ENCODE peak calls at places on chromosomes 7 and 10, in seven cellular contexts. S is right lobe of liver, D is esophagus squamous epithelium, J is IMR-90, I is prostate gland, P is heart left ventricle, N is H1. K is an unnamed sample.

GRCh38 chr10:3538291-3538849 is 246.6 kb downstream of the KLF6 start:
- DNase-seq in S (no peak), D (no peak), J (no peak), I (no peak), P (no peak), N (no peak), K (no peak)

GRCh38 chr10:73762915-73763314 is 18.7 kb downstream of the SEC24C start:
- DNase-seq in S (no peak), D (no peak), J (peak; percentile 53), I (no peak), P (no peak), N (no peak), K (no peak)

GRCh38 chr7:27774717-27775328 is 34.9 kb downstream of the TAX1BP1 start:
- DNase-seq in S (no peak), D (no peak), J (peak; percentile 58), I (no peak), P (no peak), N (no peak), K (no peak)

GRCh38 chr10:59557642-59558041 is 152.0 kb downstream of the SLC16A9 start:
- DNase-seq in S (no peak), D (no peak), J (no peak), I (no peak), P (no peak), N (no peak), K (no peak)

GRCh38 chr7:30478349-30479228 is at the start of gene NOD1:
- DNase-seq in S (peak; percentile 90), D (no peak), J (peak; percentile 63), I (peak; percentile 58), P (peak; percentile 89), N (peak; percentile 10), K (peak; percentile 77)

GRCh38 chr10:16787361-16787791 is 29.8 kb downstream of the RSU1 start:
- DNase-seq in S (no peak), D (no peak), J (no peak), I (no peak), P (no peak), N (no peak), K (no peak)

GRCh38 chr10:99983280-99983988 is 26.3 kb downstream of the DNMBP start:
- DNase-seq in S (peak; percentile 45), D (no peak), J (peak; percentile 79), I (no peak), P (peak; percentile 58), N (no peak), K (no peak)

GRCh38 chr7:148954766-148955165 is 70.7 kb upstream of the EZH2 start:
- DNase-seq in S (no peak), D (no peak), J (no peak), I (no peak), P (no peak), N (no peak), K (no peak)

GRCh38 chr7:140060788-140061606 is 1.8 kb downstream of the PARP12 start:
- DNase-seq in S (peak; percentile 62), D (no peak), J (peak; percentile 75), I (no peak), P (peak; percentile 88), N (no peak), K (peak; percentile 65)

GRCh38 chr10:97540669-97541500 is 31.7 kb upstream of the ANKRD2 start:
- DNase-seq in S (no peak), D (no peak), J (no peak), I (no peak), P (peak; percentile 78), N (no peak), K (no peak)

GRCh38 chr10:78258303-78259030 is 224.8 kb downstream of the RPS24 start:
- DNase-seq in S (no peak), D (no peak), J (no peak), I (no peak), P (no peak), N (no peak), K (peak; percentile 98)

GRCh38 chr10:14173706-14174594 is 156.8 kb downstream of the FRMD4A start:
- DNase-seq in S (no peak), D (no peak), J (peak; percentile 21), I (peak; percentile 24), P (no peak), N (no peak), K (peak; percentile 8)

GRCh38 chr10:79250259-79250658 is 97.0 kb upstream of the PPIF start:
- DNase-seq in S (peak; percentile 63), D (no peak), J (no peak), I (no peak), P (peak; percentile 57), N (no peak), K (no peak)

GRCh38 chr10:101241840-101242707 is 12.8 kb upstream of the LBX1 start:
- DNase-seq in S (peak; percentile 54), D (no peak), J (peak; percentile 47), I (no peak), P (peak; percentile 36), N (no peak), K (no peak)

GRCh38 chr10:436911-437665 is 252.4 kb downstream of the DIP2C start:
- DNase-seq in S (no peak), D (no peak), J (no peak), I (no peak), P (no peak), N (no peak), K (no peak)

GRCh38 chr7:304574-305409 is 14.8 kb downstream of the FOXL3 start:
- DNase-seq in S (no peak), D (no peak), J (no peak), I (no peak), P (no peak), N (no peak), K (no peak)

GRCh38 chr10:43859016-43859525 is 210.4 kb upstream of the ZNF32 start:
- DNase-seq in S (no peak), D (no peak), J (no peak), I (no peak), P (no peak), N (no peak), K (no peak)

GRCh38 chr7:77327067-77327931 is 88.8 kb downstream of the GSAP start:
- DNase-seq in S (peak; percentile 57), D (no peak), J (peak; percentile 91), I (peak; percentile 29), P (peak; percentile 71), N (no peak), K (peak; percentile 88)

GRCh38 chr10:65818990-65819389 is 1106.8 kb upstream of the LRRTM3 start:
- DNase-seq in S (no peak), D (no peak), J (no peak), I (no peak), P (no peak), N (no peak), K (no peak)

GRCh38 chr7:18624436-18624835 is 128.9 kb downstream of the HDAC9 start:
- DNase-seq in S (no peak), D (no peak), J (no peak), I (no peak), P (no peak), N (no peak), K (no peak)

GRCh38 chr10:16436367-16436757 is 448 bp upstream of the PTER start:
- DNase-seq in S (peak; percentile 20), D (no peak), J (no peak), I (no peak), P (peak; percentile 32), N (no peak), K (peak; percentile 54)

GRCh38 chr7:2698581-2699288 is 10.7 kb downstream of the AMZ1 start:
- DNase-seq in S (no peak), D (no peak), J (no peak), I (no peak), P (no peak), N (no peak), K (no peak)

GRCh38 chr10:117509573-117509972 is 33.0 kb upstream of the EMX2 start:
- DNase-seq in S (no peak), D (no peak), J (no peak), I (no peak), P (no peak), N (no peak), K (no peak)

GRCh38 chr10:102682441-102682840 is 31.8 kb downstream of the ARL3 start:
- DNase-seq in S (no peak), D (no peak), J (no peak), I (no peak), P (no peak), N (no peak), K (peak; percentile 87)

DNA sequence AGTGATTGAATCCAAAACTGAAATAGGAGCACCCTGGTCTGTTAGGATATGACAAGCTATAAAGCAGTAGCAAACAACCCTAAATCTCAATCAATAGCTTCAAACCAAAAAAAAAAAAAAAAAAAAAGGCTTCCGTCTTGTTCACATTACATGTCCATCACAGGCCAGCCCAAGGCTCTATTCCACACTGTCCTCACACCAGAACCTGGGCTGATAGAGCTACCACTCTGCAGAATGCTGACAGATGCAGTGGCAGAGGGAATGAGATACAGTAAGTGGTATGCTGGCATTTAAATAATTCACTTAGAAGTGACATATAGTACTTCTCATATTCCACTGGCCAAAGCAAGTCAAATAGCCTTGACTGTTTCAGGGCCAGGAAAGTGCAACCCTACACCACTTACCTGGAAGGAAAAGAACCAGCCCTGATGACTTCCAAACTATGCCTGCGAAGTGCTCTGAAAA is 5.8 kb downstream of the CDCA7L start:
- DNase-seq in S (no peak), D (no peak), J (no peak), I (no peak), P (no peak), N (no peak), K (no peak)
- H3K27ac ChIP-seq in S (no peak overlapping the region), D (no peak overlapping the region), J (no peak overlapping the region), I (no peak overlapping the region), P (peak overlapping the region; percentile 1), N (no peak overlapping the region), K (peak overlapping the region; percentile 76)

GRCh38 chr7:158076656-158077055 is 511.0 kb downstream of the PTPRN2 start:
- DNase-seq in S (no peak), D (no peak), J (no peak), I (no peak), P (no peak), N (no peak), K (no peak)
- H3K9me3 ChIP-seq in S (no peaks in the 10 kb centered on the region), D (no peaks in the 10 kb centered on the region), J (peaks cover 65% of the 10 kb centered on the region), I (no peaks in the 10 kb centered on the region), P (no peaks in the 10 kb centered on the region), N (peaks cover 47% of the 10 kb centered on the region), K (no peaks in the 10 kb centered on the region)

GRCh38 chr10:72315611-72316385 is 38.9 kb downstream of the DNAJB12 start:
- DNase-seq in S (peak; percentile 60), D (no peak), J (peak; percentile 52), I (peak; percentile 91), P (peak; percentile 82), N (no peak), K (peak; percentile 91)
- TF ChIP-seq POLR2A in S (peak; percentile 75), D (no peak), J (no peak), I (peak; percentile 49), P (no peak), N (no peak), K (no peak)

DNA sequence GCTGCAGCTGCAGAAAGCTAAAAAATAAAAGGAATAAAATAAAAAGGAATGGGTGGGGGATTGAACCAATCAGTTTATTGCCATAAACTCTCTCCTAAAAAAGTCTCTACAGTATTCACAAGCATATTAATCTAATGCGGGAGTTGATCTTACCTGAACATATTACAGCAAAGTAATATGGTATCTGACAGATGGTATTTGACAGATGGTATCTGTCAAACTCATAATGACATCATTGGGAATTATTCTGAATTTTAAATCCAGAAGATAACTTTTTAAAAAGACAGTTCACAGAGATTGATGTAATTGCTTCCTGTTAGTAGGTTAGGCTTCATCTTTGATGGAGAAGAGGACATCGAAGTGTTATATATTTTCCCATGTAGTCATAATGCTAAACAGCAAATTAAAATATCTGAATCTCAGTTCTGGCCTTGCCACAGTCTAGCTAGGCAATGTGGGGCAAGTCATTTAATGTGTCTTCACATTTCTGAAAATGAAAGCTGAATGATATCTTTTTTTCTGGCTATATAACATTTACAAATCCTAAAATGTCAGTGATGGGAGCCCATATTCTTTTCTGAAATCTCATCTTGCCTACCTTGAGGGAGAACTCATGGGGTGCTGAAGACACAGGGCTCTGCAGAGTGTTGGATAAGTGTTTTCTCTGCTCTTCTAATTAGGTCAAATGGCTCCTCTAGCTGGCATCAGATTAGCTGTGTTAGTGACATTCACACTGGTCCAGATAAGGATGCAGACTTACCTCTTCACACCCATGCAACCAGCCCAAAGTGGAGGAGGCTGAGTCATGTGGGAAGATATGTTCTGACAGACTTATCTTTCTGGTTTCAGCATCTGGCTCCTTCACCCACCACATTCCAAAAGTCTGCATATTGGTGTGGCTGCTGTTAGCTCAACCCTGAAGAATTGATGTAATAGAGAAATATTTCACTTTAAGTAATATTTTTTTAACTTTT is 2.1 kb upstream of the LIPM start:
- DNase-seq in S (no peak), D (no peak), J (peak; percentile 72), I (no peak), P (no peak), N (no peak), K (no peak)
- H3K27ac ChIP-seq in S (no peak overlapping the region), D (no peak overlapping the region), J (no peak overlapping the region), I (no peak overlapping the region), P (no peak overlapping the region), N (no peak overlapping the region), K (no peak overlapping the region)